ENCODE peak calls at places on chromosome 12, in seven cellular contexts. C is upper lobe of right lung; X is osteoblast; L is stomach; Y is CD4-positive, alpha-beta memory T cell; R is astrocyte; A is colonic mucosa. M is an unnamed sample.

GRCh38 chr12:81296556-81297305 is 218.9 kb downstream of the ACSS3 start:
- DNase-seq in C (no peak), X (peak; percentile 2), L (no peak), Y (no peak), R (peak; percentile 87), A (no peak), M (peak; percentile 94)

GRCh38 chr12:127998936-127999467 is 268.0 kb upstream of the TMEM132C start:
- DNase-seq in C (no peak), X (no peak), L (no peak), Y (no peak), R (peak; percentile 61), A (no peak), M (no peak)

GRCh38 chr12:119704065-119704747 is 36.3 kb downstream of the PRKAB1 start:
- DNase-seq in C (no peak), X (peak; percentile 64), L (no peak), Y (no peak), R (peak; percentile 18), A (no peak), M (no peak)

GRCh38 chr12:116186482-116187157 is 90.9 kb downstream of the MED13L start:
- DNase-seq in C (no peak), X (no peak), L (no peak), Y (no peak), R (no peak), A (no peak), M (peak; percentile 58)

GRCh38 chr12:6767301-6767591 is 1.1 kb downstream of the PTMS start:
- DNase-seq in C (no peak), X (peak; percentile 90), L (no peak), Y (no peak), R (no peak), A (peak; percentile 32), M (peak; percentile 57)

GRCh38 chr12:50842637-50843493 is at the start of gene TMPRSS12:
- DNase-seq in C (peak; percentile 78), X (peak; percentile 87), L (no peak), Y (no peak), R (no peak), A (peak; percentile 23), M (no peak)

GRCh38 chr12:67681941-67682340 is 33.4 kb downstream of the DYRK2 start:
- DNase-seq in C (no peak), X (no peak), L (no peak), Y (no peak), R (no peak), A (no peak), M (no peak)

GRCh38 chr12:49462103-49462739 is 76.6 kb upstream of the KCNH3 start:
- DNase-seq in C (no peak), X (no peak), L (peak; percentile 44), Y (no peak), R (no peak), A (no peak), M (no peak)

GRCh38 chr12:13474381-13474780 is 277.9 kb downstream of the EMP1 start:
- DNase-seq in C (no peak), X (no peak), L (no peak), Y (no peak), R (no peak), A (no peak), M (no peak)

GRCh38 chr12:54562720-54563356 is 13.4 kb downstream of the PDE1B start:
- DNase-seq in C (no peak), X (no peak), L (no peak), Y (no peak), R (no peak), A (no peak), M (no peak)

DNA sequence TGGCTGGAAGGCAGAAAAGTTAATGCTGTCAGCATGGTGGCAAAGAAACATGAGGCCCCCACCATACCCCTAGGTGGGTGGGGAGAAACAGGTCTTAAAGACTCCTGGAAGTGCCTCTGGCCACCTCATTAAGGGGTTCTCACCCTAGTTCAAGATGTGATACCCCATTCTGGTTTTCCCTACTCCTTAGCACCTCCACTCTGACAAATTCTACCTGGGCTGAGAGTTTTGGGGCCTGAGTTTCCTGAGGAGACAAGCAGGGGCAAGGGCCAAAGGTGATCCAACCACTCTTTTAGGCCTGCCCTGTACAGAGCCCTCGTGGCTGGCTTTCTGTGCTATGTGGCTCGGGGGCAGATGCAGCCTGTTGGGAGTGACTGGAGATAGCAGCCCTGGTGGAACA is 7.9 kb upstream of the AVIL start:
- DNase-seq in C (no peak), X (no peak), L (no peak), Y (no peak), R (no peak), A (no peak), M (no peak)
- H3K36me3 ChIP-seq in C (peaks cover 83% of the 10 kb centered on the region), X (peaks cover 82% of the 10 kb centered on the region), L (peaks cover 81% of the 10 kb centered on the region), Y (peaks cover 82% of the 10 kb centered on the region), R (peaks cover 66% of the 10 kb centered on the region), A (peaks cover 61% of the 10 kb centered on the region), M (peaks cover 78% of the 10 kb centered on the region)

GRCh38 chr12:108761226-108761625 is 29.9 kb upstream of the CORO1C start:
- DNase-seq in C (no peak), X (no peak), L (no peak), Y (no peak), R (no peak), A (no peak), M (no peak)
- H3K36me3 ChIP-seq in C (no peaks in the 10 kb centered on the region), X (no peaks in the 10 kb centered on the region), L (no peaks in the 10 kb centered on the region), Y (no peaks in the 10 kb centered on the region), R (no peaks in the 10 kb centered on the region), A (no peaks in the 10 kb centered on the region), M (no peaks in the 10 kb centered on the region)

DNA sequence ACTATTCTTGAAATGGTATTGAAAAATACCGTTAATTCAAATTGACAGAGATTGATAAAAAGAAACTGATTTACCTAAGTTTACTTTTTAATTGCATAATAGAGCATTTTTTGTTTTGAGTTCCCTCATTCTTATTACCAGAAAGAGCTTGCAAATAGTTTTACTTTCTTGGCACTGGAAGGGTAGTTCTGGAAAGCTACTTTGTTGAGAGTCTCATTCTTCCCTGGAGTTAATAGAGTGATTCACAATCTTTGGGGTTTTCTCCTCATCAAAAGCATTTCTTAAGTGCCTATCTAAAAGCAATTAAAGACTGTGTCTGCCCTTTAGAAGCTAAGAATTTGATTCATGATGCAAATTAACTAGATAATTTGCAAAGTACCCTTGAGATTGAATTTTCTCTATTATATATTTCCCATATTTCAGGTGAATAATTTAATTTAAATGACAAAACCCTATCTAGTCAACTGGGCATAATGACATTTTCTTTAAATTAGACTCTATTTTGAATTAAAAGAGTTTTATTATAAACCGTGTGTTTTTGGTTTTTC is 8.1 kb upstream of the BMAL2 start:
- DNase-seq in C (no peak), X (no peak), L (no peak), Y (no peak), R (peak; percentile 55), A (no peak), M (no peak)
- H3K36me3 ChIP-seq in C (peaks cover 40% of the 10 kb centered on the region), X (peaks cover 42% of the 10 kb centered on the region), L (peaks cover 54% of the 10 kb centered on the region), Y (no peaks in the 10 kb centered on the region), R (peaks cover 51% of the 10 kb centered on the region), A (peaks cover 4% of the 10 kb centered on the region), M (peaks cover 4% of the 10 kb centered on the region)

GRCh38 chr12:152440-152839 is 61.5 kb downstream of the SLC6A12 start:
- DNase-seq in C (no peak), X (no peak), L (no peak), Y (no peak), R (no peak), A (no peak), M (no peak)
- H3K36me3 ChIP-seq in C (no peaks in the 10 kb centered on the region), X (no peaks in the 10 kb centered on the region), L (no peaks in the 10 kb centered on the region), Y (no peaks in the 10 kb centered on the region), R (no peaks in the 10 kb centered on the region), A (no peaks in the 10 kb centered on the region), M (no peaks in the 10 kb centered on the region)

GRCh38 chr12:113923251-113923650 is 42.9 kb downstream of the RBM19 start:
- DNase-seq in C (no peak), X (no peak), L (no peak), Y (no peak), R (no peak), A (no peak), M (no peak)
- H3K36me3 ChIP-seq in C (peaks cover 77% of the 10 kb centered on the region), X (peaks cover 23% of the 10 kb centered on the region), L (peaks cover 97% of the 10 kb centered on the region), Y (peaks cover 67% of the 10 kb centered on the region), R (peaks cover 17% of the 10 kb centered on the region), A (no peaks in the 10 kb centered on the region), M (peaks cover 10% of the 10 kb centered on the region)